ENCODE peak calls at places on chromosomes 7 and 10, in six cellular contexts. One of them, this sample, is unnamed.

GRCh38 chr7:158682456-158682855 is 22.1 kb downstream of the NCAPG2 start:
- DNase-seq in hepatocyte: no peak
- DNase-seq in stimulated activated CD8-positive, alpha-beta memory T cell treated with anti-CD3 and anti-CD28 coated beads, Interleukin-12 subunit alpha, Interleukin-12 subunit beta, amount 100 ng/mL, for 1 hour: no peak
- DNase-seq in GM06990: no peak
- DNase-seq in hypothalamus: no peak
- DNase-seq in spleen: no peak
- DNase-seq in this sample: no peak

GRCh38 chr7:131623154-131623553 is 66.7 kb upstream of the PODXL start:
- DNase-seq in hepatocyte: no peak
- DNase-seq in stimulated activated CD8-positive, alpha-beta memory T cell treated with anti-CD3 and anti-CD28 coated beads, Interleukin-12 subunit alpha, Interleukin-12 subunit beta, amount 100 ng/mL, for 1 hour: no peak
- DNase-seq in GM06990: no peak
- DNase-seq in hypothalamus: no peak
- DNase-seq in spleen: no peak
- DNase-seq in this sample: no peak

GRCh38 chr10:4683137-4683536 is 142.9 kb upstream of the AKR1E2 start:
- DNase-seq in hepatocyte: no peak
- DNase-seq in stimulated activated CD8-positive, alpha-beta memory T cell treated with anti-CD3 and anti-CD28 coated beads, Interleukin-12 subunit alpha, Interleukin-12 subunit beta, amount 100 ng/mL, for 1 hour: no peak
- DNase-seq in GM06990: no peak
- DNase-seq in hypothalamus: no peak
- DNase-seq in spleen: no peak
- DNase-seq in this sample: no peak

GRCh38 chr7:13981070-13981469 is 8.4 kb downstream of the ETV1 start:
- DNase-seq in hepatocyte: peak
- DNase-seq in stimulated activated CD8-positive, alpha-beta memory T cell treated with anti-CD3 and anti-CD28 coated beads, Interleukin-12 subunit alpha, Interleukin-12 subunit beta, amount 100 ng/mL, for 1 hour: no peak
- DNase-seq in GM06990: no peak
- DNase-seq in hypothalamus: no peak
- DNase-seq in spleen: no peak
- DNase-seq in this sample: no peak

GRCh38 chr10:70233939-70234300 is 691 bp upstream of the PPA1 start:
- DNase-seq in hepatocyte: no peak
- DNase-seq in stimulated activated CD8-positive, alpha-beta memory T cell treated with anti-CD3 and anti-CD28 coated beads, Interleukin-12 subunit alpha, Interleukin-12 subunit beta, amount 100 ng/mL, for 1 hour: no peak
- DNase-seq in GM06990: no peak
- DNase-seq in hypothalamus: no peak
- DNase-seq in spleen: no peak
- DNase-seq in this sample: no peak

GRCh38 chr10:95547197-95547596 is 14.0 kb downstream of the SORBS1 start:
- DNase-seq in hepatocyte: no peak
- DNase-seq in stimulated activated CD8-positive, alpha-beta memory T cell treated with anti-CD3 and anti-CD28 coated beads, Interleukin-12 subunit alpha, Interleukin-12 subunit beta, amount 100 ng/mL, for 1 hour: no peak
- DNase-seq in GM06990: no peak
- DNase-seq in hypothalamus: no peak
- DNase-seq in spleen: no peak
- DNase-seq in this sample: no peak

GRCh38 chr7:112350596-112350995 is 99.7 kb upstream of the IFRD1 start:
- DNase-seq in hepatocyte: no peak
- DNase-seq in stimulated activated CD8-positive, alpha-beta memory T cell treated with anti-CD3 and anti-CD28 coated beads, Interleukin-12 subunit alpha, Interleukin-12 subunit beta, amount 100 ng/mL, for 1 hour: no peak
- DNase-seq in GM06990: no peak
- DNase-seq in hypothalamus: no peak
- DNase-seq in spleen: no peak
- DNase-seq in this sample: no peak

GRCh38 chr10:58578366-58578765 is 65.7 kb downstream of the BICC1 start:
- DNase-seq in hepatocyte: no peak
- DNase-seq in stimulated activated CD8-positive, alpha-beta memory T cell treated with anti-CD3 and anti-CD28 coated beads, Interleukin-12 subunit alpha, Interleukin-12 subunit beta, amount 100 ng/mL, for 1 hour: no peak
- DNase-seq in GM06990: no peak
- DNase-seq in hypothalamus: no peak
- DNase-seq in spleen: no peak
- DNase-seq in this sample: no peak

GRCh38 chr10:78630944-78631838 is 437.6 kb upstream of the ZMIZ1 start:
- DNase-seq in hepatocyte: no peak
- DNase-seq in stimulated activated CD8-positive, alpha-beta memory T cell treated with anti-CD3 and anti-CD28 coated beads, Interleukin-12 subunit alpha, Interleukin-12 subunit beta, amount 100 ng/mL, for 1 hour: no peak
- DNase-seq in GM06990: no peak
- DNase-seq in hypothalamus: no peak
- DNase-seq in spleen: no peak
- DNase-seq in this sample: no peak

GRCh38 chr10:123666318-123667291 is at the start of gene GPR26:
- DNase-seq in hepatocyte: peak
- DNase-seq in stimulated activated CD8-positive, alpha-beta memory T cell treated with anti-CD3 and anti-CD28 coated beads, Interleukin-12 subunit alpha, Interleukin-12 subunit beta, amount 100 ng/mL, for 1 hour: no peak
- DNase-seq in GM06990: no peak
- DNase-seq in hypothalamus: no peak
- DNase-seq in spleen: no peak
- DNase-seq in this sample: no peak

GRCh38 chr10:122966879-122967278 is 12.9 kb upstream of the C10orf88 start:
- DNase-seq in hepatocyte: no peak
- DNase-seq in stimulated activated CD8-positive, alpha-beta memory T cell treated with anti-CD3 and anti-CD28 coated beads, Interleukin-12 subunit alpha, Interleukin-12 subunit beta, amount 100 ng/mL, for 1 hour: no peak
- DNase-seq in GM06990: no peak
- DNase-seq in hypothalamus: no peak
- DNase-seq in spleen: no peak
- DNase-seq in this sample: no peak

GRCh38 chr10:17428616-17429097 is 25.7 kb downstream of the ST8SIA6 start:
- DNase-seq in hepatocyte: no peak
- DNase-seq in stimulated activated CD8-positive, alpha-beta memory T cell treated with anti-CD3 and anti-CD28 coated beads, Interleukin-12 subunit alpha, Interleukin-12 subunit beta, amount 100 ng/mL, for 1 hour: peak
- DNase-seq in GM06990: no peak
- DNase-seq in hypothalamus: no peak
- DNase-seq in spleen: peak
- DNase-seq in this sample: peak

GRCh38 chr7:34991938-34992840 is 45.1 kb downstream of the DPY19L1 start:
- DNase-seq in hepatocyte: no peak
- DNase-seq in stimulated activated CD8-positive, alpha-beta memory T cell treated with anti-CD3 and anti-CD28 coated beads, Interleukin-12 subunit alpha, Interleukin-12 subunit beta, amount 100 ng/mL, for 1 hour: no peak
- DNase-seq in GM06990: peak
- DNase-seq in hypothalamus: no peak
- DNase-seq in spleen: peak
- DNase-seq in this sample: no peak

GRCh38 chr7:24172859-24173258 is 111.1 kb upstream of the NPY start:
- DNase-seq in hepatocyte: no peak
- DNase-seq in stimulated activated CD8-positive, alpha-beta memory T cell treated with anti-CD3 and anti-CD28 coated beads, Interleukin-12 subunit alpha, Interleukin-12 subunit beta, amount 100 ng/mL, for 1 hour: no peak
- DNase-seq in GM06990: no peak
- DNase-seq in hypothalamus: no peak
- DNase-seq in spleen: no peak
- DNase-seq in this sample: no peak

GRCh38 chr7:113824117-113824823 is 94.5 kb downstream of the PPP1R3A start:
- DNase-seq in hepatocyte: no peak
- DNase-seq in stimulated activated CD8-positive, alpha-beta memory T cell treated with anti-CD3 and anti-CD28 coated beads, Interleukin-12 subunit alpha, Interleukin-12 subunit beta, amount 100 ng/mL, for 1 hour: no peak
- DNase-seq in GM06990: no peak
- DNase-seq in hypothalamus: no peak
- DNase-seq in spleen: no peak
- DNase-seq in this sample: no peak

GRCh38 chr7:101940830-101941229 is 123.4 kb downstream of the CUX1 start:
- DNase-seq in hepatocyte: peak
- DNase-seq in stimulated activated CD8-positive, alpha-beta memory T cell treated with anti-CD3 and anti-CD28 coated beads, Interleukin-12 subunit alpha, Interleukin-12 subunit beta, amount 100 ng/mL, for 1 hour: no peak
- DNase-seq in GM06990: no peak
- DNase-seq in hypothalamus: no peak
- DNase-seq in spleen: no peak
- DNase-seq in this sample: no peak

GRCh38 chr7:1537631-1538412 is 7.3 kb downstream of the MAFK start:
- DNase-seq in hepatocyte: peak
- DNase-seq in stimulated activated CD8-positive, alpha-beta memory T cell treated with anti-CD3 and anti-CD28 coated beads, Interleukin-12 subunit alpha, Interleukin-12 subunit beta, amount 100 ng/mL, for 1 hour: no peak
- DNase-seq in GM06990: peak
- DNase-seq in hypothalamus: no peak
- DNase-seq in spleen: peak
- DNase-seq in this sample: peak

GRCh38 chr10:119425102-119425880 is 117.2 kb downstream of the RGS10 start:
- DNase-seq in hepatocyte: no peak
- DNase-seq in stimulated activated CD8-positive, alpha-beta memory T cell treated with anti-CD3 and anti-CD28 coated beads, Interleukin-12 subunit alpha, Interleukin-12 subunit beta, amount 100 ng/mL, for 1 hour: no peak
- DNase-seq in GM06990: no peak
- DNase-seq in hypothalamus: no peak
- DNase-seq in spleen: no peak
- DNase-seq in this sample: no peak

GRCh38 chr10:24851595-24851994 is 100.8 kb downstream of the PRTFDC1 start:
- DNase-seq in hepatocyte: no peak
- DNase-seq in stimulated activated CD8-positive, alpha-beta memory T cell treated with anti-CD3 and anti-CD28 coated beads, Interleukin-12 subunit alpha, Interleukin-12 subunit beta, amount 100 ng/mL, for 1 hour: no peak
- DNase-seq in GM06990: no peak
- DNase-seq in hypothalamus: no peak
- DNase-seq in spleen: no peak
- DNase-seq in this sample: no peak

GRCh38 chr7:128827248-128827958 is 2.8 kb upstream of the FLNC start:
- DNase-seq in hepatocyte: peak
- DNase-seq in stimulated activated CD8-positive, alpha-beta memory T cell treated with anti-CD3 and anti-CD28 coated beads, Interleukin-12 subunit alpha, Interleukin-12 subunit beta, amount 100 ng/mL, for 1 hour: no peak
- DNase-seq in GM06990: no peak
- DNase-seq in hypothalamus: no peak
- DNase-seq in spleen: no peak
- DNase-seq in this sample: no peak

GRCh38 chr10:132627736-132628512 is 90.3 kb downstream of the INPP5A start:
- DNase-seq in hepatocyte: peak
- DNase-seq in stimulated activated CD8-positive, alpha-beta memory T cell treated with anti-CD3 and anti-CD28 coated beads, Interleukin-12 subunit alpha, Interleukin-12 subunit beta, amount 100 ng/mL, for 1 hour: no peak
- DNase-seq in GM06990: no peak
- DNase-seq in hypothalamus: no peak
- DNase-seq in spleen: peak
- DNase-seq in this sample: no peak

GRCh38 chr7:11754933-11755332 is 77.1 kb downstream of the THSD7A start:
- DNase-seq in hepatocyte: no peak
- DNase-seq in stimulated activated CD8-positive, alpha-beta memory T cell treated with anti-CD3 and anti-CD28 coated beads, Interleukin-12 subunit alpha, Interleukin-12 subunit beta, amount 100 ng/mL, for 1 hour: no peak
- DNase-seq in GM06990: no peak
- DNase-seq in hypothalamus: no peak
- DNase-seq in spleen: no peak
- DNase-seq in this sample: no peak

GRCh38 chr10:78902815-78903214 is 166.0 kb upstream of the ZMIZ1 start:
- DNase-seq in hepatocyte: no peak
- DNase-seq in stimulated activated CD8-positive, alpha-beta memory T cell treated with anti-CD3 and anti-CD28 coated beads, Interleukin-12 subunit alpha, Interleukin-12 subunit beta, amount 100 ng/mL, for 1 hour: no peak
- DNase-seq in GM06990: no peak
- DNase-seq in hypothalamus: no peak
- DNase-seq in spleen: peak
- DNase-seq in this sample: no peak

GRCh38 chr7:47557986-47558670 is 23.8 kb downstream of the TNS3 start:
- DNase-seq in hepatocyte: peak
- DNase-seq in stimulated activated CD8-positive, alpha-beta memory T cell treated with anti-CD3 and anti-CD28 coated beads, Interleukin-12 subunit alpha, Interleukin-12 subunit beta, amount 100 ng/mL, for 1 hour: no peak
- DNase-seq in GM06990: no peak
- DNase-seq in hypothalamus: no peak
- DNase-seq in spleen: peak
- DNase-seq in this sample: no peak

This sample was measured in T-helper 1 cell.